ENCODE peak calls at places on chromosomes 16 and 17, in nine cellular contexts. L is GM20000; E is AG09309; N is activated T-cell treated with anti-CD3 and anti-CD28 coated beads for 48 hours; V is stimulated activated CD8-positive, alpha-beta memory T cell treated with anti-CD3 and anti-CD28 coated beads, Interleukin-12 subunit alpha, Interleukin-12 subunit beta, amount 100 ng/mL, for 4 hours; D is fibroblast of mammary gland; T is LHCN-M2; Q is NCI-H774; J is kidney epithelial cell. U is an unnamed sample.

GRCh38 chr16:3007957-3008748 is 4.6 kb upstream of the CLDN9 start:
- DNase-seq in Q (no peak), V (no peak), E (no peak), D (no peak), J (no peak), N (no peak), T (no peak), L (no peak), U (no peak)

GRCh38 chr16:23952128-23953041 is 116.6 kb downstream of the PRKCB start:
- DNase-seq in E (no peak), J (peak; percentile 5), N (no peak), Q (no peak), D (peak; percentile 1), L (no peak), T (no peak), V (peak; percentile 27), U (no peak)

GRCh38 chr16:85865-86264 is 7.8 kb downstream of the MPG start:
- DNase-seq in L (no peak), T (no peak), J (no peak), N (no peak), Q (no peak), V (no peak), D (peak; percentile 21), E (no peak), U (no peak)

GRCh38 chr17:64196626-64197025 is 66.4 kb downstream of the TEX2 start:
- DNase-seq in Q (no peak), J (no peak), E (peak; percentile 75), L (no peak), V (no peak), D (peak; percentile 83), N (no peak), T (peak; percentile 90), U (no peak)

GRCh38 chr16:66474750-66475199 is 47.7 kb downstream of the BEAN1 start:
- DNase-seq in J (no peak), L (peak; percentile 85), N (peak; percentile 38), D (no peak), Q (peak; percentile 20), E (no peak), V (peak; percentile 28), T (peak; percentile 86), U (peak; percentile 99)

GRCh38 chr16:66580605-66581209 is 1.4 kb downstream of the CMTM2 start:
- DNase-seq in D (peak; percentile 83), Q (no peak), L (no peak), N (no peak), J (peak; percentile 61), T (peak; percentile 94), E (peak; percentile 57), V (no peak), U (peak; percentile 10)

GRCh38 chr17:35373984-35374765 is 754 bp upstream of the SLFN11 start:
- DNase-seq in V (peak; percentile 22), E (peak; percentile 33), L (peak; percentile 25), J (no peak), N (peak; percentile 55), Q (no peak), D (peak; percentile 68), T (peak; percentile 34), U (peak; percentile 83)

GRCh38 chr17:64546716-64547115 is 39.9 kb downstream of the CEP95 start:
- DNase-seq in E (no peak), J (no peak), N (no peak), D (no peak), Q (no peak), L (no peak), T (no peak), V (no peak), U (no peak)

GRCh38 chr17:78785663-78786057 is 3.6 kb upstream of the CYTH1 start:
- DNase-seq in D (no peak), V (no peak), N (no peak), E (no peak), L (no peak), Q (no peak), J (no peak), T (no peak), U (peak; percentile 28)

GRCh38 chr16:31118223-31119155 is 1.0 kb downstream of the KAT8 start:
- DNase-seq in L (no peak), E (peak; percentile 65), D (peak; percentile 90), N (no peak), T (peak; percentile 69), J (no peak), V (no peak), Q (no peak), U (no peak)

GRCh38 chr16:35152067-35152627 is 1692.7 kb downstream of the TP53TG3F start:
- DNase-seq in D (no peak), V (no peak), N (no peak), J (no peak), E (no peak), L (no peak), T (no peak), Q (no peak), U (no peak)

GRCh38 chr17:57142925-57143324 is 57.9 kb downstream of the AKAP1 start:
- DNase-seq in D (peak; percentile 59), L (no peak), E (no peak), T (peak; percentile 99), N (no peak), V (no peak), J (no peak), Q (no peak), U (no peak)

GRCh38 chr16:64627781-64628180 is 494.1 kb downstream of the CDH11 start:
- DNase-seq in T (no peak), V (no peak), N (no peak), L (no peak), D (no peak), E (no peak), J (no peak), Q (no peak), U (no peak)

GRCh38 chr17:81867123-81867951 is 3.8 kb downstream of the ARHGDIA start:
- DNase-seq in V (no peak), T (peak; percentile 56), Q (no peak), L (no peak), E (no peak), D (peak; percentile 63), J (no peak), N (no peak), U (peak; percentile 88)

GRCh38 chr17:61409301-61410099 is 9.9 kb downstream of the TBX2 start:
- DNase-seq in N (peak; percentile 47), D (peak; percentile 72), J (no peak), V (no peak), L (peak; percentile 83), Q (no peak), E (no peak), T (peak; percentile 57), U (peak; percentile 83)

GRCh38 chr17:43830510-43831145 is 2.3 kb downstream of the MPP3 start:
- DNase-seq in N (no peak), Q (no peak), T (no peak), V (no peak), E (no peak), J (no peak), D (no peak), L (no peak), U (no peak)

GRCh38 chr17:77599699-77600098 is 358.8 kb upstream of the TNRC6C start:
- DNase-seq in L (no peak), N (no peak), Q (no peak), V (no peak), J (no peak), E (no peak), T (no peak), D (no peak), U (no peak)

GRCh38 chr16:533391-534088 is 6.0 kb downstream of the CAPN15 start:
- DNase-seq in Q (no peak), D (peak; percentile 10), N (no peak), J (no peak), V (no peak), E (no peak), T (no peak), L (no peak), U (no peak)

GRCh38 chr16:7691533-7691932 is 358.9 kb downstream of the RBFOX1 start:
- DNase-seq in E (no peak), D (no peak), J (no peak), N (no peak), T (no peak), L (no peak), Q (no peak), V (no peak), U (no peak)

GRCh38 chr16:5231246-5231759 is 133.7 kb upstream of the EEF2KMT start:
- DNase-seq in D (no peak), T (no peak), Q (no peak), N (no peak), L (no peak), E (no peak), V (no peak), J (no peak), U (no peak)

GRCh38 chr16:1950047-1950446 is 4.4 kb downstream of the RPL3L start:
- DNase-seq in V (no peak), L (no peak), J (no peak), E (no peak), D (no peak), T (no peak), Q (no peak), N (no peak), U (no peak)

GRCh38 chr17:8173871-8174322 is 2.3 kb downstream of the TMEM107 start:
- DNase-seq in E (no peak), D (no peak), V (no peak), Q (no peak), N (no peak), J (no peak), T (no peak), L (no peak), U (peak; percentile 71)

GRCh38 chr17:81515530-81516041 is 3.0 kb upstream of the ACTG1 start:
- DNase-seq in V (no peak), L (no peak), N (no peak), J (no peak), D (no peak), T (no peak), E (no peak), Q (no peak), U (no peak)

GRCh38 chr17:21019976-21020575 is 22.7 kb downstream of the USP22 start:
- DNase-seq in V (no peak), J (no peak), E (no peak), D (peak; percentile 49), T (no peak), Q (no peak), N (peak; percentile 24), L (peak; percentile 48), U (peak; percentile 63)

GRCh38 chr16:22369221-22369811 is 5.1 kb downstream of the CDR2 start:
- DNase-seq in L (no peak), V (no peak), Q (no peak), T (peak; percentile 53), N (no peak), J (no peak), D (peak; percentile 68), E (no peak), U (peak; percentile 70)

GRCh38 chr16:88983771-88984687 is 7.0 kb upstream of the CBFA2T3 start:
- DNase-seq in N (no peak), E (no peak), D (no peak), L (peak; percentile 82), T (no peak), J (no peak), V (no peak), Q (no peak), U (no peak)